ENCODE peak calls at places on chromosomes 2 and 18, in four cellular contexts. N, K, O and Y are unnamed samples.

GRCh38 chr2:155815851-155816250 is 516.7 kb downstream of the NR4A2 start:
- DNase-seq in N (no peak), K (no peak), O (peak; percentile 7), Y (no peak)

GRCh38 chr2:237874585-237875161 is 15.2 kb downstream of the RAMP1 start:
- DNase-seq in N (peak; percentile 67), K (peak; percentile 76), O (no peak), Y (no peak)

GRCh38 chr2:28687640-28688039 is 64.0 kb upstream of the PPP1CB start:
- DNase-seq in N (no peak), K (no peak), O (no peak), Y (no peak)

GRCh38 chr18:22169011-22169888 is at the start of gene GATA6:
- DNase-seq in N (peak; percentile 95), K (peak; percentile 91), O (peak; percentile 77), Y (peak; percentile 93)

GRCh38 chr18:47749195-47749973 is 181.1 kb downstream of the SMAD2 start:
- DNase-seq in N (peak; percentile 79), K (peak; percentile 37), O (peak; percentile 1), Y (peak; percentile 86)

GRCh38 chr2:58939388-58939787 is 698.3 kb upstream of the FANCL start:
- DNase-seq in N (no peak), K (peak; percentile 90), O (no peak), Y (no peak)

GRCh38 chr2:160652236-160652635 is 158.6 kb upstream of the RBMS1 start:
- DNase-seq in N (peak; percentile 65), K (no peak), O (no peak), Y (peak; percentile 49)

GRCh38 chr18:23131693-23132319 is 3.5 kb upstream of the CABLES1 start:
- DNase-seq in N (no peak), K (peak; percentile 84), O (no peak), Y (peak; percentile 91)

GRCh38 chr2:233793465-233794127 is 15.5 kb downstream of the MROH2A start:
- DNase-seq in N (no peak), K (no peak), O (no peak), Y (no peak)

GRCh38 chr2:233480490-233481202 is 85.9 kb downstream of the USP40 start:
- DNase-seq in N (peak; percentile 68), K (no peak), O (no peak), Y (peak; percentile 46)

GRCh38 chr18:59821983-59822382 is 77.8 kb upstream of the PMAIP1 start:
- DNase-seq in N (no peak), K (peak; percentile 49), O (no peak), Y (no peak)

GRCh38 chr2:207879536-207879935 is 109.8 kb upstream of the FZD5 start:
- DNase-seq in N (no peak), K (peak; percentile 46), O (no peak), Y (no peak)

GRCh38 chr2:206918258-206918657 is 21.1 kb upstream of the CPO start:
- DNase-seq in N (no peak), K (no peak), O (no peak), Y (no peak)

GRCh38 chr18:68520406-68521075 is 194.4 kb downstream of the TMX3 start:
- DNase-seq in N (no peak), K (peak; percentile 81), O (peak; percentile 3), Y (no peak)

GRCh38 chr2:120224256-120224655 is 1.1 kb upstream of the TMEM185B start:
- DNase-seq in N (no peak), K (no peak), O (no peak), Y (no peak)

GRCh38 chr2:237913193-237913917 is 53.5 kb upstream of the UBE2F start:
- DNase-seq in N (no peak), K (no peak), O (no peak), Y (no peak)

GRCh38 chr18:2881490-2882195 is 34.8 kb downstream of the EMILIN2 start:
- DNase-seq in N (peak; percentile 88), K (peak; percentile 88), O (no peak), Y (peak; percentile 39)

GRCh38 chr18:8744656-8745055 is 39.3 kb downstream of the MTCL1 start:
- DNase-seq in N (no peak), K (peak; percentile 42), O (no peak), Y (no peak)

GRCh38 chr2:238899386-238899785 is 51.5 kb downstream of the TWIST2 start:
- DNase-seq in N (no peak), K (no peak), O (no peak), Y (no peak)

GRCh38 chr2:74915743-74916142 is 42.7 kb upstream of the POLE4 start:
- DNase-seq in N (no peak), K (peak; percentile 70), O (no peak), Y (no peak)

GRCh38 chr18:44536041-44536440 is 144.6 kb upstream of the SETBP1 start:
- DNase-seq in N (no peak), K (peak; percentile 13), O (peak; percentile 24), Y (no peak)

GRCh38 chr2:136235451-136236418 is 117.8 kb upstream of the CXCR4 start:
- DNase-seq in N (no peak), K (peak; percentile 3), O (peak; percentile 81), Y (no peak)

GRCh38 chr2:88091943-88092342 is 24.3 kb downstream of the SMYD1 start:
- DNase-seq in N (no peak), K (no peak), O (no peak), Y (no peak)

GRCh38 chr2:204024503-204024902 is 87.9 kb downstream of the ICOS start:
- DNase-seq in N (no peak), K (peak; percentile 20), O (no peak), Y (peak; percentile 49)

GRCh38 chr2:60474301-60474700 is 79.2 kb downstream of the BCL11A start:
- DNase-seq in N (no peak), K (no peak), O (no peak), Y (no peak)

GRCh38 chr2:62270728-62271127 is 74.8 kb downstream of the B3GNT2 start:
- DNase-seq in N (peak; percentile 76), K (peak; percentile 11), O (no peak), Y (no peak)

GRCh38 chr2:172829229-172829628 is 93.6 kb downstream of the RAPGEF4 start:
- DNase-seq in N (no peak), K (peak; percentile 93), O (no peak), Y (no peak)

GRCh38 chr2:43898958-43899346 is 60.2 kb downstream of the ABCG8 start:
- DNase-seq in N (no peak), K (peak; percentile 15), O (no peak), Y (no peak)

GRCh38 chr18:42052137-42052708 is 97.2 kb downstream of the PIK3C3 start:
- DNase-seq in N (no peak), K (peak; percentile 52), O (no peak), Y (no peak)

GRCh38 chr2:233081232-233081730 is 21.1 kb downstream of the INPP5D start:
- DNase-seq in N (no peak), K (no peak), O (no peak), Y (no peak)

GRCh38 chr2:240395896-240396622 is 39.4 kb upstream of the GPC1 start:
- DNase-seq in N (no peak), K (no peak), O (no peak), Y (peak; percentile 7)

GRCh38 chr2:119808516-119809147 is 48.9 kb downstream of the PTPN4 start:
- DNase-seq in N (no peak), K (no peak), O (no peak), Y (no peak)

GRCh38 chr2:236085211-236085610 is 83.0 kb downstream of the GBX2 start:
- DNase-seq in N (no peak), K (no peak), O (no peak), Y (no peak)

GRCh38 chr2:221293949-221294736 is 278.0 kb downstream of the EPHA4 start:
- DNase-seq in N (no peak), K (no peak), O (no peak), Y (peak; percentile 24)
- H3K4me3 ChIP-seq in N (no peak overlapping the region), K (no peak overlapping the region), O (no peak overlapping the region), Y (no peak overlapping the region)

DNA sequence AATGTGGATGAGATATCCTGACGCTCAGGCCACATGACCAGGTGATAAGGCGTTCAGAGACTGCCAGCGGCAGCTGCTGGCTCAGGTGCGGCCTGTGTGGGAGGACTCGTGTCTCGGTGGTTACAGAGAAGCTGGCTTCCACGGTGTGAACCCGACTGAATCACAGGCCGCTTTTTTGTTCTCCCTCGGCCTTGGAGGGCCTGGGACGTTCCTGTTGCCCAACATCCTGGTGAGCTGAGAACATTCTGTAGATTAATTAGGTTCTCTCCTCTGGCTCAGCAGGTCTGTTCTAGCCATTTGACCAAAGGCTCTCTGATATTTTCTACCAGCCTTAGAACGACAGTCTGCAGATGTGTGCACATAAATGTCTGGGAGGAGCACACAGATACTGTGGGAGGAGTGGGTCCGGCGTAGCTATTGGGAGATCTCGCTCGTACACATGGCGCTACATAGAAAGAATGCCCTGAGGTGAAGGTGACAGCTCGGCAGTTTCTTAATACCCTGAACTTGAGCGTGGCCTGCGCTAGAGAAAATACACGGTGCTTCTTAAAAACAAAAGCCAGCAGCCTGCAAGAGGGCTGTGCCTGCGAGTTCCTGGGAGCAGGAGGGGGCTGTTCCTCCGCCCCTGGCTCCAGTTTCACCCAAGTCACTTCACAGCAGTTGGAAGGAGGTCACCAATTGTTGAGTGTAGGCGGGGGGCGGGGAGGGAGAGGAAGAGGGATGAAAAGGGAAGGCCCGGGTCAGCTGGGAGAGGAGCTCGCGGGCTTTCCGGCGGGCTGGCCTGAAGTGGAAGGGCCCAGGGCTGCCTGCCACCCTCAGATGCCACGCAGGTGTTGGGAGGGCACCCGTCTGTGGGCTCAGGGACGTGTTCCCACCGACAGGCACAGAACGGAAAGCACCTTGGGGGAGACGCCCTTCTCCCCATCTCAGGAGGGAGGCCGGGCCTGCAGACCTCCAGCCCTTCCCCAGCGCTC is 124.6 kb upstream of the ZNF516 start:
- DNase-seq in N (peak; percentile 85), K (peak; percentile 58), O (no peak), Y (no peak)
- H3K4me3 ChIP-seq in N (no peak overlapping the region), K (peak overlapping the region; percentile 5), O (peak overlapping the region; percentile 27), Y (no peak overlapping the region)

DNA sequence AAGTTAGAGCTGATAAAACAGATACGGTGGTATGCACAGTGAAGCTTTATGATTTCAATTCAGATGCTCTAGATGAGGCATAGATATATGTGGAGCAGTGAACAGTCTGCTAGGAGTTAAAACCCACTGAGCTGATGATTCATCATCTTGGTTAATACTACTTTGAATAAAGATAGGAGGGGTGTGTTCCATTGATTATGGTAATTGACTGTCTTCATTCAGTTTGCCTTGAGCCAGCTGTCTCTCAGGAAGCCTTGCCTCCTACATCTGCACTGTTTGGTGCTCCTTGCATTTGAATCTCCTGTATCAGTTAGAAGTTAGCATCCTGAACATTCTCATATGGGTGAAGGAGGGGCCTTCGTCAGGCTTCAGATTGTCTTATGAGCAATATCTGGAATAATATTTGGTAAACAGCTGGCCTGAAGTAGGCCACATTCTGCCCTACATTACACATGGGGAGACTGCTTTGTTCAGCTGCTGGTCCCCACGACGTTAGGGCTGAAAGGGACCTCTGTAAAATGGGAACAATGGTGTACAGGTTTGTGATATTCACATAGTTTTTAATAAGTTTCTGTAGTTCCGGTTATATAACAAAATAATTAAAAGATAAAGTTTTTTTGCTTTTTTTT is 13.3 kb downstream of the MAP4K4 start:
- DNase-seq in N (no peak), K (peak; percentile 65), O (no peak), Y (no peak)
- H3K4me3 ChIP-seq in N (no peak overlapping the region), K (no peak overlapping the region), O (no peak overlapping the region), Y (no peak overlapping the region)

DNA sequence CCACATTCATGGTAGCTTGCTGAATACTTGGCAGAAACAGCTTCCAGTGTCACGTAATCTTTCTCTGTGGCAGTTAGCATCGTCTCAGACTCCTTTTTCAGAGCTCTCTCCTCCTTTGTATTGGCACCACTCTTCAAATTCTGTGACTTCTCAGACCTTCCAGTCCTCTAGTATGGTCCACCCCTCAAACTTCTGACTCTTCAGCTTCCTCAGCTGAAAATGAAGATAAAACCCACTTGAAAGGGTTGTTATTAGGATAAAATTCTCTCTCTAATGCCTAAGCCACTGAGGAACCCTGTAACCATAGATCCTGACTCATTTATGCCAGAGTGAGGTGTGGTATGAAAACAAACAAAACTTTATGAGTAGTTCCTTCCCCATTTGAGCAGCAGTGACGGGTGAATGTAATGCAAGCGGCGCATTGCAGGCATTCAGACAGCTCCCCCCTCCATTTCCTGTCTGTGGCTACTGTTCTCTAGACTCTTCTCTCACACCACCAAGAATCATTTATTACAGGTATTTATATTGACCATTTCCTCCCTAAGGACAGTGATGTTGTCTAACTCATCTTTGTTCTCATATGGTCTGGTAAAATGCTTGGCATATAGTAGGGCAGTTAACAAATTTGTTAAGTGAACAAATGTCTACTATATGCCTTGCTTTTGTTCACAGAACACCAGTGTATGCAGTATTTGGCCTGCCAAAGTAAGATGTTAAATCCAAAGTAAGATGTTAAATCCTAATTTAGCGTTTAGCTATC is 35.3 kb downstream of the GALNT1 start:
- DNase-seq in N (peak; percentile 59), K (peak; percentile 92), O (peak; percentile 59), Y (peak; percentile 67)
- H3K4me3 ChIP-seq in N (no peak overlapping the region), K (peak overlapping the region; percentile 16), O (peak overlapping the region; percentile 20), Y (no peak overlapping the region)